ENCODE peak calls at places on chromosomes 12 and 14, in five cellular contexts. N, K, E, T and S are unnamed samples.

GRCh38 chr12:129152291-129153075 is 299.2 kb downstream of the GLT1D1 start:
- DNase-seq in N (no peak), E (no peak), K (no peak), T (peak), S (no peak)

GRCh38 chr12:66901136-66901932 is 222.5 kb upstream of the GRIP1 start:
- DNase-seq in N (no peak), T (no peak), K (no peak), E (no peak), S (no peak)

GRCh38 chr14:63248211-63248610 is 44.0 kb downstream of the RHOJ start:
- DNase-seq in E (no peak), K (no peak), T (no peak), N (no peak), S (no peak)

GRCh38 chr14:101654051-101654450 is 92.8 kb downstream of the DIO3 start:
- DNase-seq in E (no peak), N (no peak), T (no peak), K (no peak), S (no peak)

GRCh38 chr12:100908501-100908900 is 113.9 kb downstream of the ANO4 start:
- DNase-seq in T (no peak), K (peak), N (no peak), E (peak), S (no peak)

GRCh38 chr14:93858896-93859295 is 68.2 kb upstream of the FAM181A start:
- DNase-seq in T (no peak), N (no peak), E (no peak), K (no peak), S (no peak)

GRCh38 chr14:101961011-101961721 is 3.2 kb upstream of the DYNC1H1 start:
- DNase-seq in N (peak), E (peak), K (no peak), T (peak), S (peak)

GRCh38 chr12:75960086-75960910 is 71.3 kb downstream of the PHLDA1 start:
- DNase-seq in K (no peak), N (no peak), T (peak), E (no peak), S (no peak)

GRCh38 chr14:23066855-23067744 is 9.8 kb upstream of the CDH24 start:
- DNase-seq in N (no peak), K (no peak), E (no peak), T (peak), S (no peak)

GRCh38 chr12:101297661-101298060 is 17.8 kb downstream of the UTP20 start:
- DNase-seq in T (no peak), K (no peak), N (no peak), E (no peak), S (no peak)

GRCh38 chr12:109900752-109901580 is 892 bp downstream of the TCHP start:
- DNase-seq in K (no peak), T (no peak), N (no peak), E (no peak), S (no peak)

GRCh38 chr12:22971771-22972191 is 346.8 kb downstream of the ETNK1 start:
- DNase-seq in N (no peak), T (no peak), K (no peak), E (peak), S (no peak)

GRCh38 chr14:78005325-78005724 is 164.8 kb upstream of the NRXN3 start:
- DNase-seq in T (no peak), N (no peak), E (no peak), K (no peak), S (no peak)

GRCh38 chr14:69483765-69484443 is 624 bp upstream of the PLEKHD1 start:
- DNase-seq in K (no peak), T (peak), E (no peak), N (peak), S (no peak)

GRCh38 chr12:532908-533565 is 73.3 kb downstream of the B4GALNT3 start:
- DNase-seq in T (no peak), E (peak), K (peak), N (peak), S (no peak)

GRCh38 chr14:35416108-35416750 is 11.7 kb upstream of the NFKBIA start:
- DNase-seq in N (no peak), T (no peak), K (no peak), E (no peak), S (no peak)

GRCh38 chr12:54587315-54587821 is 1.1 kb downstream of the PPP1R1A start:
- DNase-seq in T (no peak), K (no peak), N (no peak), E (no peak), S (no peak)

GRCh38 chr12:34405286-34406227 is 383.3 kb downstream of the ALG10 start:
- DNase-seq in T (peak), N (peak), E (no peak), K (no peak), S (no peak)

GRCh38 chr12:131607658-131608447 is 103.0 kb upstream of the SFSWAP start:
- DNase-seq in K (no peak), T (no peak), N (no peak), E (no peak), S (no peak)

GRCh38 chr14:63677891-63678379 is 36.3 kb upstream of the WDR89 start:
- DNase-seq in N (no peak), E (peak), T (no peak), K (peak), S (peak)

GRCh38 chr14:68781161-68782021 is 11.5 kb downstream of the ZFP36L1 start:
- DNase-seq in E (no peak), T (peak), N (peak), K (no peak), S (no peak)

GRCh38 chr14:50718949-50719348 is 50.8 kb upstream of the SAV1 start:
- DNase-seq in N (no peak), K (no peak), T (no peak), E (no peak), S (no peak)

GRCh38 chr14:50719911-50720759 is 52.0 kb upstream of the SAV1 start:
- DNase-seq in N (no peak), E (no peak), K (no peak), T (no peak), S (no peak)

GRCh38 chr14:50711043-50711442 is 42.9 kb upstream of the SAV1 start:
- DNase-seq in N (no peak), K (no peak), T (no peak), E (no peak), S (no peak)

GRCh38 chr14:50717826-50718225 is 49.7 kb upstream of the SAV1 start:
- DNase-seq in K (no peak), E (no peak), N (no peak), T (no peak), S (no peak)

GRCh38 chr14:50714452-50715073 is 46.5 kb upstream of the SAV1 start:
- DNase-seq in E (peak), T (no peak), K (no peak), N (peak), S (peak)
- TF ChIP-seq CTCF in E (peak), T (peak), K (peak), N (peak), S (peak)

GRCh38 chr14:104863923-104864266 is 1.2 kb upstream of the CEP170B start:
- DNase-seq in E (no peak), N (no peak), T (no peak), K (no peak), S (no peak)
- H3K4me3 ChIP-seq in E (no peak), N (peak), T (peak), K (no peak), S (no peak)

GRCh38 chr14:92666251-92666650 is 82.2 kb downstream of the LGMN start:
- DNase-seq in T (no peak), N (no peak), E (no peak), K (no peak), S (no peak)

GRCh38 chr14:92673601-92674000 is 74.8 kb downstream of the LGMN start:
- DNase-seq in E (no peak), K (no peak), T (no peak), N (no peak), S (no peak)

GRCh38 chr14:92668266-92668973 is 80.0 kb downstream of the LGMN start:
- DNase-seq in T (no peak), N (no peak), K (no peak), E (no peak), S (no peak)

GRCh38 chr14:92670967-92671366 is 77.5 kb downstream of the LGMN start:
- DNase-seq in N (no peak), T (no peak), E (peak), K (no peak), S (no peak)

DNA sequence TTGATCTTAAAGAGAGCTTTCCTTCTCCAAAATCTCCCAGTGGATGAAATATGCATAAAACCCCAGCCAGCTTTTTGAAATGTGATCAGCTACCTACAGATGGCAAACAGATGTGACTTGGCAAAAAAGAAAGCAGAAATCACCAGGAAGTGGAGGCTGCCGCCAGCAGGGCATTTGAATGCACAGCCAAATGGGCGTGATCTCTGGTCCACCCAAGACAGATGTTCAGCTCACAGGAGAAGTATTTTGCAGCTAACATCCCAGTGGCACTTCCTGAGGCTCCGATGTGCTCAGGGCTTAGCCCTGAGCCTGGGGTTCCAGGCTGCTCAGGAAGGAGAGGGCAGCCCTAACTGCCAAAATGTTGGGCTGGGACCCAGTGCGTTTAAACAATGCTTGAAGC is 78.2 kb downstream of the LGMN start:
- DNase-seq in N (no peak), E (peak), K (peak), T (no peak), S (peak)
- TF ChIP-seq CTCF in N (no peak), E (peak), K (peak), T (no peak), S (peak)

DNA sequence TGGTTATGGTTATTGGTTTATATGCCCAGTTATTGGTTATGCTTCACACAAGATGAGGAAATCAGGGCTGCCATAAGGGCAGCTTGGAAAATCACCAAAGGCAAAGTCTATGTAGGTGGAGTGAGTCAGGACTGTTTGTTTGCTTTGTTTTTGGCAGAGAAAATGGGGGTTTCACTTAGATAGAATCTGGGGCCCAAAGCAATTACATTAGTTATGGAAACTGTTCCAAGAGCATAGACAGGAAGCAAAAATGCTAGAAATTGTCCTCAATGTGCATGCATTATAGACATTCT is 2.2 kb downstream of the VAMP1 start:
- DNase-seq in N (no peak), E (peak), T (no peak), K (no peak), S (no peak)
- H3K4me3 ChIP-seq in N (no peak), E (no peak), T (no peak), K (no peak), S (no peak)

GRCh38 chr14:90302529-90303303 is 29.0 kb downstream of the NRDE2 start:
- DNase-seq in E (no peak), K (no peak), N (no peak), T (no peak), S (no peak)

GRCh38 chr14:90301122-90301521 is 30.6 kb downstream of the NRDE2 start:
- DNase-seq in T (no peak), N (no peak), K (no peak), E (no peak), S (no peak)

GRCh38 chr14:90300649-90301048 is 31.1 kb downstream of the NRDE2 start:
- DNase-seq in N (no peak), E (no peak), T (no peak), K (no peak), S (no peak)

GRCh38 chr14:90303382-90303943 is 28.3 kb downstream of the NRDE2 start:
- DNase-seq in E (no peak), N (no peak), K (no peak), T (no peak), S (no peak)

GRCh38 chr14:90301580-90302181 is 30.1 kb downstream of the NRDE2 start:
- DNase-seq in E (peak), T (no peak), K (peak), N (no peak), S (peak)
- TF ChIP-seq CTCF in E (peak), T (no peak), K (peak), N (peak), S (peak)

GRCh38 chr12:56413392-56413791 is 35.8 kb downstream of the TIMELESS start:
- DNase-seq in K (no peak), T (peak), E (no peak), N (no peak), S (no peak)
- H3K4me3 ChIP-seq in K (no peak), T (no peak), E (no peak), N (no peak), S (no peak)